ENCODE peak calls at places on chromosomes 12 and 14, in ten cellular contexts. E, W, F, M, Z, C, H, Q, A and L are unnamed samples.

GRCh38 chr14:28116716-28117115 is 649.9 kb upstream of the FOXG1 start:
- DNase-seq in M (no peak), Q (no peak), F (no peak), H (no peak), C (no peak), E (no peak), Z (peak), A (no peak), W (no peak), L (no peak)

GRCh38 chr14:74326369-74327152 is 21.7 kb upstream of the VRTN start:
- DNase-seq in Z (no peak), M (no peak), W (no peak), H (no peak), F (no peak), C (no peak), A (no peak), E (no peak), Q (no peak), L (peak)

GRCh38 chr12:110165540-110166159 is 41.5 kb downstream of the IFT81 start:
- DNase-seq in C (no peak), M (no peak), W (no peak), A (no peak), E (no peak), F (no peak), Z (no peak), H (peak), Q (no peak), L (no peak)

GRCh38 chr12:95202691-95203476 is 14.4 kb downstream of the FGD6 start:
- DNase-seq in E (peak), M (no peak), A (no peak), C (peak), Z (no peak), Q (no peak), H (no peak), W (no peak), F (no peak), L (no peak)

GRCh38 chr12:88529531-88530488 is 50.5 kb downstream of the KITLG start:
- DNase-seq in C (no peak), E (peak), M (no peak), Z (no peak), A (no peak), Q (no peak), H (no peak), W (no peak), F (no peak), L (no peak)

GRCh38 chr12:52247622-52248540 is 14.8 kb downstream of the KRT7 start:
- DNase-seq in E (no peak), W (no peak), C (no peak), Z (no peak), F (peak), Q (no peak), H (no peak), A (no peak), M (no peak), L (no peak)

GRCh38 chr14:73240816-73241480 is 3.6 kb downstream of the PAPLN start:
- DNase-seq in Q (no peak), Z (no peak), E (no peak), H (peak), A (peak), F (no peak), M (no peak), C (no peak), W (no peak), L (no peak)

GRCh38 chr12:112616469-112617190 is 174.9 kb upstream of the RPH3A start:
- DNase-seq in H (no peak), Q (no peak), F (no peak), M (no peak), W (no peak), Z (no peak), C (no peak), E (no peak), A (no peak), L (no peak)

GRCh38 chr12:64746663-64747062 is 12.5 kb downstream of the GNS start:
- DNase-seq in M (no peak), Z (peak), C (peak), H (no peak), E (no peak), F (no peak), W (no peak), Q (no peak), A (no peak), L (no peak)

GRCh38 chr14:55388160-55388559 is 23.5 kb downstream of the ATG14 start:
- DNase-seq in W (no peak), C (peak), F (no peak), Z (no peak), M (no peak), Q (no peak), A (no peak), H (no peak), E (no peak), L (no peak)

GRCh38 chr12:4039927-4040326 is 166.7 kb upstream of the PARP11 start:
- DNase-seq in M (no peak), W (no peak), F (no peak), Z (no peak), C (no peak), Q (no peak), A (no peak), H (no peak), E (no peak), L (no peak)

GRCh38 chr14:52740751-52741150 is 10.8 kb downstream of the STYX start:
- DNase-seq in A (no peak), H (no peak), Z (no peak), F (no peak), W (no peak), M (no peak), E (no peak), C (no peak), Q (no peak), L (no peak)

GRCh38 chr12:11862794-11863193 is 207.9 kb upstream of the BCL2L14 start:
- DNase-seq in F (no peak), Q (peak), M (peak), W (no peak), H (no peak), A (no peak), E (peak), C (peak), Z (no peak), L (no peak)

GRCh38 chr12:124177276-124177950 is 117.5 kb upstream of the RFLNA start:
- DNase-seq in H (no peak), E (no peak), W (no peak), Q (no peak), F (no peak), M (no peak), C (no peak), Z (no peak), A (no peak), L (no peak)

GRCh38 chr12:21891763-21892217 is 49.4 kb downstream of the ABCC9 start:
- DNase-seq in W (peak), C (no peak), F (no peak), Z (no peak), Q (peak), A (peak), H (no peak), E (peak), M (peak), L (no peak)

GRCh38 chr12:69097619-69098368 is 141.6 kb upstream of the CPSF6 start:
- DNase-seq in E (peak), Z (peak), A (no peak), W (no peak), H (no peak), Q (no peak), M (no peak), F (no peak), C (peak), L (no peak)

GRCh38 chr12:100293017-100293416 is 26.0 kb downstream of the SCYL2 start:
- DNase-seq in M (no peak), C (no peak), H (no peak), E (no peak), Z (peak), A (no peak), W (no peak), F (no peak), Q (no peak), L (no peak)

GRCh38 chr12:63056649-63057048 is 94.4 kb downstream of the AVPR1A start:
- DNase-seq in Z (no peak), Q (no peak), F (no peak), E (no peak), M (no peak), W (no peak), H (no peak), C (no peak), A (no peak), L (no peak)

GRCh38 chr14:71932229-71932951 is at the start of gene RGS6:
- DNase-seq in F (no peak), E (peak), Z (peak), H (peak), C (peak), A (no peak), W (no peak), M (peak), Q (no peak), L (no peak)

GRCh38 chr12:26112703-26113147 is 12.1 kb downstream of the BHLHE41 start:
- DNase-seq in C (no peak), H (no peak), M (no peak), F (peak), Z (no peak), W (no peak), A (no peak), Q (no peak), E (no peak), L (no peak)

GRCh38 chr12:93408813-93409212 is 31.1 kb downstream of the NUDT4 start:
- DNase-seq in F (no peak), H (no peak), C (no peak), Z (no peak), M (no peak), W (no peak), A (no peak), Q (no peak), E (no peak), L (no peak)

GRCh38 chr14:91233936-91234790 is 10.3 kb downstream of the GPR68 start:
- DNase-seq in M (no peak), H (no peak), Z (no peak), W (no peak), C (no peak), F (no peak), E (no peak), A (no peak), Q (no peak), L (no peak)

GRCh38 chr14:69612759-69613145 is 1.4 kb downstream of the SUSD6 start:
- DNase-seq in Q (no peak), H (no peak), A (no peak), E (peak), W (no peak), C (peak), Z (peak), F (no peak), M (no peak), L (no peak)

GRCh38 chr12:45703942-45704341 is 25.6 kb upstream of the ARID2 start:
- DNase-seq in H (no peak), C (peak), Z (peak), W (no peak), E (no peak), F (no peak), Q (no peak), M (no peak), A (no peak), L (no peak)

GRCh38 chr12:12349711-12350665 is at the start of gene MANSC1:
- DNase-seq in F (peak), Z (peak), Q (peak), M (peak), C (peak), E (peak), W (peak), H (peak), A (peak), L (no peak)

GRCh38 chr14:56131004-56131864 is 13.0 kb downstream of the PELI2 start:
- DNase-seq in M (no peak), H (no peak), E (no peak), A (no peak), C (no peak), Z (no peak), Q (no peak), W (no peak), F (no peak), L (no peak)

GRCh38 chr12:9606247-9606646 is 1.5 kb downstream of the KLRB1 start:
- DNase-seq in Q (no peak), M (no peak), A (no peak), W (no peak), F (no peak), H (no peak), C (no peak), Z (no peak), E (no peak), L (no peak)

GRCh38 chr12:63967781-63968180 is 123.3 kb downstream of the SRGAP1 start:
- DNase-seq in H (no peak), Q (no peak), C (no peak), Z (peak), E (no peak), W (no peak), A (no peak), M (no peak), F (no peak), L (no peak)

GRCh38 chr14:100313045-100313400 is 6.8 kb upstream of the SLC25A29 start:
- DNase-seq in Q (no peak), F (no peak), H (no peak), Z (no peak), E (no peak), M (no peak), C (no peak), W (no peak), A (no peak), L (no peak)

GRCh38 chr14:102733326-102733725 is 43.9 kb upstream of the TRAF3 start:
- DNase-seq in Z (no peak), M (no peak), H (no peak), W (peak), E (no peak), A (no peak), C (no peak), Q (no peak), F (no peak), L (peak)

GRCh38 chr12:76266797-76267196 is 81.4 kb downstream of the BBS10 start:
- DNase-seq in Z (peak), A (peak), F (no peak), Q (no peak), W (no peak), E (peak), H (no peak), C (peak), M (peak), L (no peak)

GRCh38 chr12:17344649-17345048 is 738.7 kb upstream of the LMO3 start:
- DNase-seq in Q (no peak), F (no peak), A (no peak), M (no peak), E (no peak), C (no peak), Z (no peak), H (no peak), W (no peak), L (no peak)

GRCh38 chr12:98154850-98155249 is 360.5 kb upstream of the TMPO start:
- DNase-seq in F (peak), W (no peak), C (no peak), H (no peak), Q (no peak), A (no peak), M (peak), Z (peak), E (peak), L (no peak)

GRCh38 chr12:66538970-66539369 is 139.9 kb downstream of the GRIP1 start:
- DNase-seq in A (no peak), W (no peak), E (no peak), Z (peak), Q (no peak), F (no peak), C (no peak), M (no peak), H (no peak), L (no peak)

GRCh38 chr12:20212658-20213387 is 155.5 kb upstream of the PDE3A start:
- DNase-seq in F (peak), H (no peak), Q (peak), W (peak), C (peak), E (peak), M (peak), Z (peak), A (peak), L (no peak)

GRCh38 chr14:63951025-63951424 is 98.2 kb downstream of the SYNE2 start:
- DNase-seq in W (no peak), E (no peak), A (no peak), M (no peak), F (no peak), H (no peak), Q (no peak), C (no peak), Z (no peak), L (no peak)

GRCh38 chr14:100589071-100589759 is 2.0 kb upstream of the BEGAIN start:
- DNase-seq in H (no peak), C (no peak), A (no peak), Q (no peak), F (no peak), Z (no peak), E (no peak), M (no peak), W (no peak), L (peak)

GRCh38 chr12:58433969-58434368 is 486.3 kb downstream of the LRIG3 start:
- DNase-seq in A (no peak), F (no peak), M (no peak), C (peak), Z (peak), E (no peak), Q (no peak), H (no peak), W (no peak), L (no peak)

GRCh38 chr14:99744199-99744872 is 48.9 kb upstream of the EML1 start:
- DNase-seq in H (no peak), C (no peak), F (no peak), Q (no peak), E (no peak), M (no peak), Z (peak), W (no peak), A (no peak), L (no peak)

DNA sequence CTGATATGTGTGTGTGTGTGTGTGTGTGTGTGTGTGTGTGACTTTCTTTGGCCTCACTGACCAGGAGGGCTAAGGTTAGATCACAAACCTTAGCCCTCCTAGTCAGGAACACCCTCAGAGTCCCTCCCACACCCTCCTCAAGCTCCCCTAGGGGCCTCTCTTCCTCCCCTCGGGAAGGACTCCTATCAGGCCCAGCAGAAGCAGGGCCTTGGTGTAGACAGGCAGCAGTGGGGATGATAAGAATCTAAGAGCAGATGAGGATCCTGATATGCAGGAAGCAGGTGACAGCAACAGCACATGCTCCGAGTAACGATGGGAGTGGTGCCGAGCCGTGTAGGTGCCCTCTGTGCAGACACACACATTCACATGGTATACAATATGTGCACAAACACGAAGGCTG is 20.7 kb downstream of the PLEK2 start:
- DNase-seq in C (no peak), M (no peak), H (no peak), F (no peak), Q (no peak), E (no peak), A (no peak), W (no peak), Z (no peak), L (no peak)
- TF ChIP-seq CTCF in C (no peak), M (no peak), H (no peak), F (no peak), Q (no peak), E (no peak), A (no peak), W (no peak), Z (no peak), L (no peak)

DNA sequence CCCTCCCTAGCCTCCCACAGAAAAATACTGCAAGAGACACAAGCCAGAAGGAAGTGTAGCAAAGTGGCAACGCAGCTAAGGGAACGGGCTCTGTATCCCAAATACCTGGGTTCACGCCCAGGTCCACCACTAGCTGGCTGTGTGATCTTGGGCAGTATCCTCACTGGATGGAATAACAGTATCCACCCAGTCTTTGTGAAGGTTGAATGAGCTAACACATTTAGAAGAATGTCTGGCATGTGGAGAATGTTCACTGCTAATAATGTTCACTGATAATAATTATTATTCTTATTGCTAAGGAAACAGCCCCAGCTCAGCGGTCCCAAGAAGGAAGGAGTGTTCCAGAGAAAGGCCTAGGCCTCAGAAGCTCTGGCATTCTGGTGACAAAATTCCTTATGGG is 70.9 kb downstream of the VWF start:
- DNase-seq in Q (no peak), A (no peak), Z (no peak), W (no peak), M (no peak), H (no peak), E (peak), F (no peak), C (no peak), L (no peak)
- TF ChIP-seq CTCF in Q (no peak), A (no peak), Z (no peak), W (no peak), M (no peak), H (no peak), E (no peak), F (no peak), C (no peak), L (peak)

DNA sequence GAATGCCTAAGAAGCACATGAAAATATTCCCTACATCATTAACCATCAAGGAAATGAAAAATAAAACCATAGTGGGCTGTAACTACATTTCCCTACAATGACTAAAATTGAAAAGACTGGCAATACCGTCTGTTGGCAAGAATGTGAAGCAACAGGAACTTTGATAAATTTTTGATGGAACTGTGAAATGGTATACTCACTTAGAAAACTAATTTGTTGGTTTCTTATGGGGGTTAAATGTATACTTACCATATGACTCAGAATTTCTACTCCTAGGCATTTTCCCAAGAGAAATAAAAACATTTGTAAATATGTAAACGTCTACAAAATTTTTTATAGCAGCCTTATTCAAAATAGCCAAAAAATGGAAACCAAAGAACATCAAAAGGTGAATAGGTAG is 121.4 kb upstream of the PLEKHA5 start:
- DNase-seq in A (no peak), F (no peak), M (no peak), E (no peak), C (no peak), Q (no peak), H (no peak), Z (no peak), W (no peak), L (no peak)
- TF ChIP-seq CTCF in A (no peak), F (no peak), M (no peak), E (no peak), C (no peak), Q (no peak), H (no peak), Z (no peak), W (no peak), L (no peak)

DNA sequence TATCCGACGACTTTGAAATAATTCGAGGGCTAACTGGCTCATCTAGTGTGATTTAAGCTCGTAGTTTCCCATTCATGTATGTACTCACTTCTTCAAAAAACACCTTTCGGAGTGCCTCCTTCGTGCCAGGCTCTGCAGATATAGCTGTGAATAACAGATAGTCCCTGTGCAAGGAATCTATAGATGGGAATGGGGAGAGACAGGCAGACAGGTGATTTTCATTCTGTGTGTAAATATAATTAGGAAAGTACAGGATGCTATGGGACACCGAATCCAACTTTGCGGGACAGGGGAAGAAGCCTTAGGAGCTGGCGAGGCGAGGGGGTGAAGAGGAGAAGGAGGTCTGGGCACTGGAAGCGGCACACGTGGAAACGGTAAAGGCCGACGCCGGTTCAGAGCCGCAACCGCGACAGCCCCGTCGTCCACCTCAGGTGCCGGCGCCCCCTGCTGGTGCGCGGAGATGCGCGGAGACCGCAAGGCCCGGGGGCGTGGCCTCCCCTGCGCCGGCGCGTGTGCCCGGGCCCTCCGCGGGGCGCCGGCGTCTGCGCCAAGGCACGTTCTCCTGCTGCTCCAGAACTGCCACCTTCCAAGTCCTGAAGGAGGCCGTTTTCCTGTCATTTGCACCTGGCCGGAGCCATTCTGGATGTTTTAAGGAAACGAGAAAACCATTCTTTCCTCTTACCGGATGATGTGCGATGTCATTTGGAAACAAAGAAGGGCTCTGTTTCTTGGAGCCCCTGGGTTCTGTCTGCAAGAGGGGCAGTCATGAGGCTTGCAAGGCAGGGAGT is 18.0 kb upstream of the CACNA1C start:
- DNase-seq in A (peak), W (peak), Z (peak), E (peak), C (peak), H (peak), F (peak), Q (peak), M (peak), L (no peak)
- TF ChIP-seq CTCF in A (peak), W (peak), Z (peak), E (peak), C (peak), H (peak), F (peak), Q (peak), M (peak), L (peak)